ENCODE peak calls at places on chromosomes 11 and 22, in seven cellular contexts. One of them, this sample, is unnamed.

GRCh38 chr11:19316434-19316833 is 75.7 kb upstream of the E2F8 start:
- DNase-seq in NCI-H2081: no peak
- DNase-seq in MV-4-11: no peak
- DNase-seq in transverse colon: no peak
- DNase-seq in amniotic epithelial cell: peak; percentile 9
- DNase-seq in activated CD8-positive, alpha-beta memory T cell treated with anti-CD3 and anti-CD28 coated beads, Interleukin-2, amount 10 ng/mL, durations not matched to agents 7 days and 5 days: no peak
- DNase-seq in stimulated activated CD4-positive, alpha-beta T cell treated with anti-CD3 and anti-CD28 coated beads, TNF-alpha, amount 100 ng/mL, for 1 hour: no peak
- DNase-seq in this sample: no peak

GRCh38 chr11:91694331-91694730 is 530.3 kb upstream of the FAT3 start:
- DNase-seq in NCI-H2081: no peak
- DNase-seq in amniotic epithelial cell: no peak
- DNase-seq in activated CD8-positive, alpha-beta memory T cell treated with anti-CD3 and anti-CD28 coated beads, Interleukin-2, amount 10 ng/mL, durations not matched to agents 7 days and 5 days: no peak
- DNase-seq in MV-4-11: no peak
- DNase-seq in stimulated activated CD4-positive, alpha-beta T cell treated with anti-CD3 and anti-CD28 coated beads, TNF-alpha, amount 100 ng/mL, for 1 hour: no peak
- DNase-seq in transverse colon: no peak
- DNase-seq in this sample: no peak

GRCh38 chr11:117309310-117309709 is 6.7 kb downstream of the BACE1 start:
- DNase-seq in transverse colon: no peak
- DNase-seq in MV-4-11: no peak
- DNase-seq in NCI-H2081: no peak
- DNase-seq in amniotic epithelial cell: no peak
- DNase-seq in activated CD8-positive, alpha-beta memory T cell treated with anti-CD3 and anti-CD28 coated beads, Interleukin-2, amount 10 ng/mL, durations not matched to agents 7 days and 5 days: no peak
- DNase-seq in stimulated activated CD4-positive, alpha-beta T cell treated with anti-CD3 and anti-CD28 coated beads, TNF-alpha, amount 100 ng/mL, for 1 hour: no peak
- DNase-seq in this sample: no peak

GRCh38 chr22:29661355-29661754 is 57.9 kb downstream of the NF2 start:
- DNase-seq in NCI-H2081: no peak
- DNase-seq in transverse colon: no peak
- DNase-seq in amniotic epithelial cell: no peak
- DNase-seq in MV-4-11: no peak
- DNase-seq in stimulated activated CD4-positive, alpha-beta T cell treated with anti-CD3 and anti-CD28 coated beads, TNF-alpha, amount 100 ng/mL, for 1 hour: no peak
- DNase-seq in activated CD8-positive, alpha-beta memory T cell treated with anti-CD3 and anti-CD28 coated beads, Interleukin-2, amount 10 ng/mL, durations not matched to agents 7 days and 5 days: no peak
- DNase-seq in this sample: no peak

GRCh38 chr22:30206964-30207363 is 39.6 kb downstream of the LIF start:
- DNase-seq in NCI-H2081: no peak
- DNase-seq in activated CD8-positive, alpha-beta memory T cell treated with anti-CD3 and anti-CD28 coated beads, Interleukin-2, amount 10 ng/mL, durations not matched to agents 7 days and 5 days: no peak
- DNase-seq in transverse colon: no peak
- DNase-seq in amniotic epithelial cell: peak; percentile 98
- DNase-seq in stimulated activated CD4-positive, alpha-beta T cell treated with anti-CD3 and anti-CD28 coated beads, TNF-alpha, amount 100 ng/mL, for 1 hour: no peak
- DNase-seq in MV-4-11: no peak
- DNase-seq in this sample: no peak

GRCh38 chr22:46377566-46378498 is 42.3 kb downstream of the TRMU start:
- DNase-seq in stimulated activated CD4-positive, alpha-beta T cell treated with anti-CD3 and anti-CD28 coated beads, TNF-alpha, amount 100 ng/mL, for 1 hour: no peak
- DNase-seq in MV-4-11: peak; percentile 30
- DNase-seq in transverse colon: peak; percentile 81
- DNase-seq in NCI-H2081: no peak
- DNase-seq in activated CD8-positive, alpha-beta memory T cell treated with anti-CD3 and anti-CD28 coated beads, Interleukin-2, amount 10 ng/mL, durations not matched to agents 7 days and 5 days: no peak
- DNase-seq in amniotic epithelial cell: peak; percentile 39
- DNase-seq in this sample: no peak

GRCh38 chr22:22614065-22614464 is 30.3 kb upstream of the GGTLC2 start:
- DNase-seq in MV-4-11: no peak
- DNase-seq in amniotic epithelial cell: no peak
- DNase-seq in stimulated activated CD4-positive, alpha-beta T cell treated with anti-CD3 and anti-CD28 coated beads, TNF-alpha, amount 100 ng/mL, for 1 hour: no peak
- DNase-seq in transverse colon: no peak
- DNase-seq in activated CD8-positive, alpha-beta memory T cell treated with anti-CD3 and anti-CD28 coated beads, Interleukin-2, amount 10 ng/mL, durations not matched to agents 7 days and 5 days: no peak
- DNase-seq in NCI-H2081: no peak
- DNase-seq in this sample: no peak

GRCh38 chr11:114099392-114100178 is 40.1 kb downstream of the ZBTB16 start:
- DNase-seq in transverse colon: no peak
- DNase-seq in stimulated activated CD4-positive, alpha-beta T cell treated with anti-CD3 and anti-CD28 coated beads, TNF-alpha, amount 100 ng/mL, for 1 hour: no peak
- DNase-seq in amniotic epithelial cell: peak; percentile 96
- DNase-seq in activated CD8-positive, alpha-beta memory T cell treated with anti-CD3 and anti-CD28 coated beads, Interleukin-2, amount 10 ng/mL, durations not matched to agents 7 days and 5 days: no peak
- DNase-seq in MV-4-11: peak; percentile 61
- DNase-seq in NCI-H2081: no peak
- DNase-seq in this sample: no peak

GRCh38 chr11:33895752-33896137 is 3.9 kb upstream of the LMO2 start:
- DNase-seq in activated CD8-positive, alpha-beta memory T cell treated with anti-CD3 and anti-CD28 coated beads, Interleukin-2, amount 10 ng/mL, durations not matched to agents 7 days and 5 days: no peak
- DNase-seq in amniotic epithelial cell: no peak
- DNase-seq in NCI-H2081: no peak
- DNase-seq in stimulated activated CD4-positive, alpha-beta T cell treated with anti-CD3 and anti-CD28 coated beads, TNF-alpha, amount 100 ng/mL, for 1 hour: no peak
- DNase-seq in MV-4-11: no peak
- DNase-seq in transverse colon: no peak
- DNase-seq in this sample: no peak